ENCODE peak calls at places on chromosomes 7 and 10, in six cellular contexts. N is CD14-positive monocyte; B is cardiac muscle cell; C is CD8-positive, alpha-beta memory T cell; T is BE2C; M is stimulated activated CD4-positive, alpha-beta T cell treated with anti-CD3 and anti-CD28 coated beads, Interleukin-2, amount 100 ng/mL, for 48 hours. F is an unnamed sample.

GRCh38 chr10:70856454-70856853 is 31.9 kb downstream of the PCBD1 start:
- DNase-seq in N (no peak), B (peak; percentile 59), C (no peak), T (no peak), M (no peak), F (no peak)

GRCh38 chr10:30000802-30001571 is 58.4 kb downstream of the JCAD start:
- DNase-seq in N (no peak), B (peak; percentile 97), C (no peak), T (no peak), M (no peak), F (no peak)

GRCh38 chr10:70758757-70759514 is 26.2 kb downstream of the TBATA start:
- DNase-seq in N (peak; percentile 45), B (peak; percentile 79), C (peak; percentile 72), T (peak; percentile 73), M (peak; percentile 72), F (no peak)

GRCh38 chr10:127877701-127878100 is 15.0 kb downstream of the CLRN3 start:
- DNase-seq in N (no peak), B (no peak), C (no peak), T (no peak), M (no peak), F (no peak)

GRCh38 chr10:98403812-98404504 is 11.0 kb downstream of the PYROXD2 start:
- DNase-seq in N (no peak), B (no peak), C (no peak), T (no peak), M (no peak), F (no peak)

GRCh38 chr7:44309271-44310091 is 15.9 kb downstream of the CAMK2B start:
- DNase-seq in N (no peak), B (peak; percentile 78), C (peak; percentile 47), T (peak; percentile 53), M (peak; percentile 47), F (no peak)

GRCh38 chr7:156802214-156802613 is 90.8 kb downstream of the LMBR1 start:
- DNase-seq in N (no peak), B (no peak), C (no peak), T (no peak), M (no peak), F (no peak)

GRCh38 chr7:95963446-95963990 is 191.2 kb downstream of the DYNC1I1 start:
- DNase-seq in N (no peak), B (no peak), C (no peak), T (no peak), M (no peak), F (no peak)

GRCh38 chr10:124994573-124995473 is 52.9 kb downstream of the ZRANB1 start:
- DNase-seq in N (no peak), B (no peak), C (no peak), T (no peak), M (no peak), F (no peak)

GRCh38 chr7:69906309-69906995 is 308.2 kb downstream of the AUTS2 start:
- DNase-seq in N (no peak), B (peak; percentile 59), C (no peak), T (peak; percentile 54), M (no peak), F (no peak)